ENCODE peak calls at places on chromosomes 11 and 22, in five cellular contexts. One of them, this sample, is unnamed.

GRCh38 chr11:77375114-77375513 is 73.6 kb upstream of the GDPD4 start:
- DNase-seq in GM12865: no peak
- DNase-seq in AG09319: no peak
- DNase-seq in transverse colon: no peak
- DNase-seq in astrocyte of the spinal cord: peak; percentile 50
- DNase-seq in this sample: no peak

GRCh38 chr22:41781508-41781906 is 19.0 kb upstream of the CCDC134 start:
- DNase-seq in GM12865: no peak
- DNase-seq in AG09319: no peak
- DNase-seq in transverse colon: no peak
- DNase-seq in astrocyte of the spinal cord: no peak
- DNase-seq in this sample: no peak

GRCh38 chr11:79439430-79439892 is 1.4 kb downstream of the TENM4 start:
- DNase-seq in GM12865: no peak
- DNase-seq in AG09319: no peak
- DNase-seq in transverse colon: no peak
- DNase-seq in astrocyte of the spinal cord: peak; percentile 59
- DNase-seq in this sample: no peak

GRCh38 chr11:18308242-18308641 is 13.7 kb downstream of the HPS5 start:
- DNase-seq in GM12865: no peak
- DNase-seq in AG09319: no peak
- DNase-seq in transverse colon: no peak
- DNase-seq in astrocyte of the spinal cord: no peak
- DNase-seq in this sample: no peak

GRCh38 chr11:108697872-108698473 is 33.1 kb downstream of the DDX10 start:
- DNase-seq in GM12865: peak; percentile 79
- DNase-seq in AG09319: peak; percentile 43
- DNase-seq in transverse colon: peak; percentile 29
- DNase-seq in astrocyte of the spinal cord: peak; percentile 83
- DNase-seq in this sample: peak; percentile 73

GRCh38 chr11:108929241-108929640 is 264.4 kb downstream of the DDX10 start:
- DNase-seq in GM12865: no peak
- DNase-seq in AG09319: peak; percentile 72
- DNase-seq in transverse colon: no peak
- DNase-seq in astrocyte of the spinal cord: peak; percentile 95
- DNase-seq in this sample: no peak

GRCh38 chr22:40015346-40015976 is 20.7 kb downstream of the FAM83F start:
- DNase-seq in GM12865: no peak
- DNase-seq in AG09319: no peak
- DNase-seq in transverse colon: no peak
- DNase-seq in astrocyte of the spinal cord: no peak
- DNase-seq in this sample: no peak

GRCh38 chr11:74069146-74070046 is 60.5 kb upstream of the UCP3 start:
- DNase-seq in GM12865: no peak
- DNase-seq in AG09319: no peak
- DNase-seq in transverse colon: no peak
- DNase-seq in astrocyte of the spinal cord: no peak
- DNase-seq in this sample: no peak

GRCh38 chr11:64250875-64251721 is at the start of gene PLCB3:
- DNase-seq in GM12865: peak; percentile 63
- DNase-seq in AG09319: no peak
- DNase-seq in transverse colon: peak; percentile 71
- DNase-seq in astrocyte of the spinal cord: no peak
- DNase-seq in this sample: peak; percentile 96

GRCh38 chr11:94776351-94777321 is 8.5 kb downstream of the AMOTL1 start:
- DNase-seq in GM12865: no peak
- DNase-seq in AG09319: no peak
- DNase-seq in transverse colon: no peak
- DNase-seq in astrocyte of the spinal cord: peak; percentile 74
- DNase-seq in this sample: no peak

GRCh38 chr11:128687321-128687720 is 6.6 kb upstream of the FLI1 start:
- DNase-seq in GM12865: no peak
- DNase-seq in AG09319: no peak
- DNase-seq in transverse colon: peak; percentile 52
- DNase-seq in astrocyte of the spinal cord: no peak
- DNase-seq in this sample: peak; percentile 37

GRCh38 chr11:72245232-72245816 is 1.3 kb upstream of the PHOX2A start:
- DNase-seq in GM12865: no peak
- DNase-seq in AG09319: no peak
- DNase-seq in transverse colon: no peak
- DNase-seq in astrocyte of the spinal cord: no peak
- DNase-seq in this sample: peak; percentile 35

GRCh38 chr11:10930224-10930960 is 72.5 kb upstream of the ZBED5 start:
- DNase-seq in GM12865: no peak
- DNase-seq in AG09319: no peak
- DNase-seq in transverse colon: peak; percentile 27
- DNase-seq in astrocyte of the spinal cord: peak; percentile 50
- DNase-seq in this sample: peak; percentile 36

GRCh38 chr11:16813141-16813540 is 74.7 kb downstream of the C11orf58 start:
- DNase-seq in GM12865: no peak
- DNase-seq in AG09319: no peak
- DNase-seq in transverse colon: no peak
- DNase-seq in astrocyte of the spinal cord: no peak
- DNase-seq in this sample: no peak

DNA sequence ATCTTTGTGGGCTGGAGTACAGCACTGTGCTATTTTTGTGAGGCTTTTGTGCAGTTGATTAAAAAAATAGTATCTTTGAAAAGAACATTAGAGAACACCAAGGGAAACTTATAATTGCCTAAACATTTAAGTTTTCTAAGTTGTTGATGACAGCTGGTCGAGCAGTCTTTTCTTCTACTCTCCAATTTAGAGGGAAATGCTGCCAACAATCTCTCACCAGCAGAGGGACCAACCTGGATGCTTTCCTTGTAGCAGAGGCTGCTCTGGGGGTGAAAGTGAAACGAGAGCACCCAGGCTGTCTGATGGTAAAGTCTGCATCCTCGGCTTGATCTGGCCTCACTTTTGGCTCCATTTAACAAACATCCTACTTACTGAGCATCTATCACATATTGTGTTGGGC is 1286.5 kb upstream of the TENM4 start:
- DNase-seq in GM12865: peak; percentile 61
- DNase-seq in AG09319: no peak
- DNase-seq in transverse colon: no peak
- DNase-seq in astrocyte of the spinal cord: no peak
- DNase-seq in this sample: peak; percentile 7
- TF ChIP-seq CTCF in GM12865: peak; percentile 52
- TF ChIP-seq CTCF in AG09319: no peak
- TF ChIP-seq CTCF in transverse colon: no peak
- TF ChIP-seq CTCF in astrocyte of the spinal cord: peak; percentile 35
- TF ChIP-seq CTCF in this sample: peak; percentile 45

GRCh38 chr11:134730596-134731538 is 318.8 kb upstream of the B3GAT1 start:
- DNase-seq in GM12865: no peak
- DNase-seq in AG09319: no peak
- DNase-seq in transverse colon: no peak
- DNase-seq in astrocyte of the spinal cord: no peak
- DNase-seq in this sample: no peak
- TF ChIP-seq CTCF in GM12865: no peak
- TF ChIP-seq CTCF in AG09319: no peak
- TF ChIP-seq CTCF in transverse colon: no peak
- TF ChIP-seq CTCF in astrocyte of the spinal cord: no peak
- TF ChIP-seq CTCF in this sample: no peak

GRCh38 chr11:3957437-3957836 is 102.0 kb downstream of the STIM1 start:
- DNase-seq in GM12865: no peak
- DNase-seq in AG09319: no peak
- DNase-seq in transverse colon: no peak
- DNase-seq in astrocyte of the spinal cord: no peak
- DNase-seq in this sample: no peak

GRCh38 chr11:3958301-3958700 is 102.8 kb downstream of the STIM1 start:
- DNase-seq in GM12865: no peak
- DNase-seq in AG09319: no peak
- DNase-seq in transverse colon: no peak
- DNase-seq in astrocyte of the spinal cord: no peak
- DNase-seq in this sample: no peak

GRCh38 chr11:3959918-3960295 is 104.4 kb downstream of the STIM1 start:
- DNase-seq in GM12865: no peak
- DNase-seq in AG09319: no peak
- DNase-seq in transverse colon: no peak
- DNase-seq in astrocyte of the spinal cord: no peak
- DNase-seq in this sample: no peak

GRCh38 chr11:3956748-3957147 is 101.3 kb downstream of the STIM1 start:
- DNase-seq in GM12865: no peak
- DNase-seq in AG09319: no peak
- DNase-seq in transverse colon: no peak
- DNase-seq in astrocyte of the spinal cord: no peak
- DNase-seq in this sample: no peak

DNA sequence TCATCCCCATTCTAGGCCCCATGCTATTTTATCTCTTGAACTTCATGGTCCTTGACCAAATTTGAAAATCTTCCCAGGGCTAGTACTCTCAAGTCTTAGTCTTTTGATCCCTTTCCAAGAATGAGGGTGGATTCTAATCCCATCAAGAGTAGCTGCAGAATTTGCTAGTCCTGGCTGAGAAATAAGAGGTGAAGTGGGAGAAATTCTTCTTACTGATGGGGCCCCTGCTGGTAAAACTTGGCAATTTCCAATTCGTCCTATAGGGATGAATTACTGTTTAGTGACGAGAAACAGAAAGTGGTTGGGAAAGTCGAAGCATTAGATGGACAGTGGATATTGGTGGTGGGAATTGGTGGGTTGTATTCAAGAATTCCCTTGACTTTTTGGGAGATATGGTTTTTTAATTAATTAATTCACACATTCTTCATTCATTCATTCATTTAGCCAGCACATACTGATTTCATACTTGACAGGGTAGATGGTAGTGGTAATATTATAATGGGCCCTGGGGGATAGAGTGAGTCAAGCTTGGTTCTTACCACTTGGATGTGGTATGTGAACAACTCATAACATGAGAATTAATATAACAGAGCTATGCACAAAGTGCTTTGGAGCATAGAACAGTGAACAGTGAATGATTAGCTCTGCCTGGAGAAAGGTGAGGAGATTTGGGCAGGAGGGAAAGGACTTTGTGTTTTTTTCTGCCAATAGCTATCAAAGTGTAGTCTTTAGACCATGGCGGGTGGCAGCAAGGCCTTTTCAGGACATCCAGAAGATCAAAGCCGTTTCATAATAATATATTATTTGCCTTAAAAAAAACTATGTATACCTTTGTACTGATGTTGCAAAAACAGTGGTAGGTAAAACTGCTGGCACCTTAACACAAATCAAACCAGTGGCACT is 103.8 kb downstream of the STIM1 start:
- DNase-seq in GM12865: peak; percentile 19
- DNase-seq in AG09319: no peak
- DNase-seq in transverse colon: no peak
- DNase-seq in astrocyte of the spinal cord: peak; percentile 77
- DNase-seq in this sample: peak; percentile 25
- TF ChIP-seq CTCF in GM12865: no peak
- TF ChIP-seq CTCF in AG09319: no peak
- TF ChIP-seq CTCF in transverse colon: peak; percentile 33
- TF ChIP-seq CTCF in astrocyte of the spinal cord: peak; percentile 27
- TF ChIP-seq CTCF in this sample: peak; percentile 12

DNA sequence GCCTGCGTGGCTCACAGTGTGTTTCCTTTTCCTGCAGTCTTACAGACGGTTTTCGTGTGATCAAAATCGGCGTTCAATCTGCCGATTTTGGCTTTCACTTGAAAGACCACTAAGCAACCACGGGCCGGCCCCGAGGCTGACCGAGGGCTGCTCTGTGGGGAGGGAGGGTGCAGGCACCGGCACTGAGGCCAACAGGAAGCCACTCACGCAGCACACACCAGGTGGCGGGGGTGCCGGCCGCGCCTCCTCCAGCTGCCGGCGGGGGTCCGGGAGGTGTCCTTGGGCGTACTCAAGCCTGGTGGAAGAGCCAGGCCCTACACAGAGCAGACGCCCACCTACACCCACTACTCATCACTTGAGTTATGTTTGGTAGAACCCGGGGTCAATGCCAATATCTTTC is 14.3 kb downstream of the TOLLIP start:
- DNase-seq in GM12865: no peak
- DNase-seq in AG09319: no peak
- DNase-seq in transverse colon: peak; percentile 7
- DNase-seq in astrocyte of the spinal cord: no peak
- DNase-seq in this sample: no peak
- TF ChIP-seq CTCF in GM12865: no peak
- TF ChIP-seq CTCF in AG09319: no peak
- TF ChIP-seq CTCF in transverse colon: no peak
- TF ChIP-seq CTCF in astrocyte of the spinal cord: no peak
- TF ChIP-seq CTCF in this sample: no peak

GRCh38 chr11:115585361-115586024 is 81.3 kb upstream of the CADM1 start:
- DNase-seq in GM12865: peak; percentile 91
- DNase-seq in AG09319: no peak
- DNase-seq in transverse colon: no peak
- DNase-seq in astrocyte of the spinal cord: no peak
- DNase-seq in this sample: peak; percentile 58
- TF ChIP-seq CTCF in GM12865: no peak
- TF ChIP-seq CTCF in AG09319: no peak
- TF ChIP-seq CTCF in transverse colon: no peak
- TF ChIP-seq CTCF in astrocyte of the spinal cord: no peak
- TF ChIP-seq CTCF in this sample: no peak

DNA sequence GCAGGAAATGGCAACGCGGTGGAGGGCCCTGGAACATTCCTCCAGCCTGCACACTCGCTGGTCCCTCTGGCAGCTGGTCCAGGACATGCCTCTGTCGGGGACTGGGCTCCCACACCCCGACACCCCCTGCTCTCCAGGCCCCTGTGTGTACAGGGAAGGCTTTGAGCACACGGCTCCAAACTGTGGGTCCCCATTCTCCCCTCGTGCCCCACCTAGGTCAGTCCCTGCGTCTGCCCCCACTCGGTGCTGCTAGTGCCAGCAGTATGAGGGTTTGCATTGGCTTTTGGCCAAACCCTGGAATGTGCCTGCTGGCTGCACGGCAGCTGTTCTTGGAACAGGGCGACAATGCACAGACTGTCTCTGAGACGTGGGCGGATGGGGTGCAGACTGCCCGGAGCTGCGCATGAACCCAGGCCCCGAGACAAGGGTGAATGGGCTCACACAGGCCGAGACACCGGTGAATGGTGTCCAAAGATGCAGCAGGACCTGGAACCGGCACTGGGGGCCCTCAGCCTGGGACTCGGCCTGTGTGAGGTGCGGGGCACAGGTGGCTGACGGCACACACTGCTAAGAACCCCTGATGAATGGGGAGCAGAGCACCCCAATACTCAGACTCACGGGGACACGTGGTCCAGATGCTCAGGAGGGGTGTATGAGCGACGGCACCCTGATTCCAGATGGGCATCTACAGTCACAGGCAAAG is 7.5 kb upstream of the SYT8 start:
- DNase-seq in GM12865: no peak
- DNase-seq in AG09319: no peak
- DNase-seq in transverse colon: peak; percentile 71
- DNase-seq in astrocyte of the spinal cord: peak; percentile 83
- DNase-seq in this sample: no peak
- TF ChIP-seq CTCF in GM12865: no peak
- TF ChIP-seq CTCF in AG09319: no peak
- TF ChIP-seq CTCF in transverse colon: no peak
- TF ChIP-seq CTCF in astrocyte of the spinal cord: no peak
- TF ChIP-seq CTCF in this sample: no peak

GRCh38 chr11:694563-695331 is at the start of gene DEAF1:
- DNase-seq in GM12865: peak; percentile 99
- DNase-seq in AG09319: peak; percentile 94
- DNase-seq in transverse colon: peak; percentile 99
- DNase-seq in astrocyte of the spinal cord: peak; percentile 98
- DNase-seq in this sample: peak; percentile 98
- TF ChIP-seq CTCF in GM12865: no peak
- TF ChIP-seq CTCF in AG09319: no peak
- TF ChIP-seq CTCF in transverse colon: no peak
- TF ChIP-seq CTCF in astrocyte of the spinal cord: no peak
- TF ChIP-seq CTCF in this sample: no peak

GRCh38 chr22:30866811-30867271 is 101.7 kb downstream of the MORC2 start:
- DNase-seq in GM12865: peak; percentile 9
- DNase-seq in AG09319: no peak
- DNase-seq in transverse colon: no peak
- DNase-seq in astrocyte of the spinal cord: no peak
- DNase-seq in this sample: no peak
- TF ChIP-seq CTCF in GM12865: no peak
- TF ChIP-seq CTCF in AG09319: no peak
- TF ChIP-seq CTCF in transverse colon: no peak
- TF ChIP-seq CTCF in astrocyte of the spinal cord: no peak
- TF ChIP-seq CTCF in this sample: no peak